ENCODE peak calls at places on chromosomes 16 and 17, in five cellular contexts. T is left cardiac atrium, R is activated T-cell treated with anti-CD3 and anti-CD28 coated beads for 48 hours, P is GM03348, I is breast epithelium. V is an unnamed sample.

GRCh38 chr17:48014603-48015037 is 23.0 kb downstream of the COPZ2 start:
- DNase-seq in P (no peak), T (no peak), I (no peak), R (no peak), V (no peak)

GRCh38 chr17:74059471-74059870 is 144.0 kb upstream of the RPL38 start:
- DNase-seq in R (no peak), I (no peak), T (no peak), P (no peak), V (no peak)

GRCh38 chr17:69960755-69961154 is 114.3 kb upstream of the KCNJ16 start:
- DNase-seq in P (no peak), T (peak; percentile 26), I (no peak), R (no peak), V (no peak)

GRCh38 chr17:71987634-71988033 is 133.2 kb upstream of the SOX9 start:
- DNase-seq in T (no peak), P (no peak), I (no peak), R (no peak), V (no peak)

GRCh38 chr17:2924211-2924610 is 128.0 kb downstream of the RAP1GAP2 start:
- DNase-seq in I (no peak), R (no peak), T (no peak), P (no peak), V (peak; percentile 36)

GRCh38 chr17:49994085-49995054 is 654 bp downstream of the DLX3 start:
- DNase-seq in T (no peak), I (no peak), R (no peak), P (peak; percentile 9), V (peak; percentile 63)

GRCh38 chr16:27703545-27703944 is 153.6 kb downstream of the KATNIP start:
- DNase-seq in I (no peak), P (peak; percentile 49), T (no peak), R (no peak), V (no peak)

GRCh38 chr17:39634384-39634871 is 2.5 kb upstream of the STARD3 start:
- DNase-seq in P (peak; percentile 80), I (no peak), T (no peak), R (no peak), V (no peak)

V was measured in WTC11.